ENCODE peak calls at places on chromosomes 1 and 21, in eight cellular contexts. M, O, N, K, A, F, V and E are unnamed samples.

GRCh38 chr1:95197616-95198252 is 36.3 kb upstream of the RWDD3 start:
- DNase-seq in M (peak; percentile 9), O (peak; percentile 66), N (no peak), K (no peak), A (no peak), F (no peak), V (no peak), E (no peak)

GRCh38 chr1:111406325-111406768 is 21.2 kb downstream of the OVGP1 start:
- DNase-seq in M (peak; percentile 44), O (no peak), N (peak; percentile 46), K (no peak), A (no peak), F (no peak), V (no peak), E (no peak)

GRCh38 chr1:39779821-39780220 is 8.7 kb upstream of the OXCT2 start:
- DNase-seq in M (no peak), O (no peak), N (no peak), K (no peak), A (no peak), F (no peak), V (no peak), E (no peak)

GRCh38 chr1:234953655-234954420 is 174.8 kb downstream of the TOMM20 start:
- DNase-seq in M (no peak), O (no peak), N (no peak), K (no peak), A (no peak), F (no peak), V (no peak), E (no peak)

GRCh38 chr21:39156024-39156423 is 27.2 kb downstream of the PSMG1 start:
- DNase-seq in M (no peak), O (no peak), N (no peak), K (no peak), A (no peak), F (no peak), V (no peak), E (no peak)

GRCh38 chr1:925532-926421 is 2.1 kb downstream of the SAMD11 start:
- DNase-seq in M (no peak), O (peak; percentile 31), N (no peak), K (no peak), A (peak; percentile 66), F (no peak), V (no peak), E (no peak)

GRCh38 chr1:110187139-110187890 is 22.8 kb upstream of the KCNC4 start:
- DNase-seq in M (no peak), O (no peak), N (no peak), K (no peak), A (no peak), F (no peak), V (no peak), E (no peak)

GRCh38 chr1:203628185-203628996 is 1.8 kb downstream of the ATP2B4 start:
- DNase-seq in M (no peak), O (peak; percentile 65), N (no peak), K (no peak), A (peak; percentile 58), F (no peak), V (no peak), E (no peak)

GRCh38 chr1:154751690-154752089 is 118.4 kb downstream of the KCNN3 start:
- DNase-seq in M (no peak), O (peak; percentile 46), N (no peak), K (no peak), A (no peak), F (no peak), V (no peak), E (no peak)

GRCh38 chr1:162984699-162985098 is 84.5 kb upstream of the RGS4 start:
- DNase-seq in M (no peak), O (no peak), N (no peak), K (no peak), A (no peak), F (no peak), V (no peak), E (no peak)

GRCh38 chr1:52341861-52342260 is 24.1 kb downstream of the CC2D1B start:
- DNase-seq in M (no peak), O (no peak), N (no peak), K (no peak), A (no peak), F (no peak), V (no peak), E (no peak)

GRCh38 chr1:80892452-80892995 is 908.2 kb upstream of the ADGRL2 start:
- DNase-seq in M (no peak), O (no peak), N (no peak), K (no peak), A (no peak), F (no peak), V (no peak), E (no peak)

GRCh38 chr1:172351347-172351746 is 69.1 kb upstream of the C1orf105 start:
- DNase-seq in M (no peak), O (peak; percentile 14), N (no peak), K (no peak), A (no peak), F (no peak), V (no peak), E (no peak)

GRCh38 chr1:190949932-190950331 is 472.3 kb upstream of the BRINP3 start:
- DNase-seq in M (no peak), O (no peak), N (no peak), K (peak; percentile 43), A (no peak), F (no peak), V (no peak), E (no peak)

GRCh38 chr1:159591981-159592380 is 4.4 kb downstream of the APCS start:
- DNase-seq in M (no peak), O (no peak), N (no peak), K (no peak), A (no peak), F (no peak), V (no peak), E (no peak)

GRCh38 chr21:43929217-43929971 is 64.4 kb downstream of the AGPAT3 start:
- DNase-seq in M (no peak), O (no peak), N (no peak), K (no peak), A (no peak), F (no peak), V (no peak), E (no peak)

GRCh38 chr1:231193710-231194340 is 32.0 kb downstream of the TRIM67 start:
- DNase-seq in M (no peak), O (no peak), N (no peak), K (no peak), A (no peak), F (no peak), V (no peak), E (no peak)

GRCh38 chr1:233328661-233329498 is 1.4 kb downstream of the MAP3K21 start:
- DNase-seq in M (peak; percentile 43), O (peak; percentile 22), N (no peak), K (no peak), A (no peak), F (no peak), V (no peak), E (no peak)

GRCh38 chr1:232764458-232765231 is 40.6 kb upstream of the MAP10 start:
- DNase-seq in M (no peak), O (peak; percentile 74), N (no peak), K (no peak), A (no peak), F (no peak), V (no peak), E (no peak)

GRCh38 chr1:112172294-112172882 is 182.9 kb upstream of the KCND3 start:
- DNase-seq in M (peak; percentile 30), O (no peak), N (no peak), K (no peak), A (peak; percentile 80), F (no peak), V (no peak), E (no peak)

GRCh38 chr1:2962061-2962460 is 59.2 kb upstream of the ACTRT2 start:
- DNase-seq in M (no peak), O (no peak), N (no peak), K (no peak), A (no peak), F (no peak), V (no peak), E (no peak)

GRCh38 chr21:41706678-41707077 is 60.2 kb downstream of the RIPK4 start:
- DNase-seq in M (no peak), O (no peak), N (no peak), K (no peak), A (no peak), F (no peak), V (no peak), E (no peak)

GRCh38 chr1:24126023-24126671 is 14.2 kb upstream of the MYOM3 start:
- DNase-seq in M (no peak), O (no peak), N (no peak), K (no peak), A (no peak), F (no peak), V (no peak), E (no peak)

GRCh38 chr1:31957701-31958674 is 19.8 kb upstream of the PTP4A2 start:
- DNase-seq in M (no peak), O (no peak), N (no peak), K (no peak), A (no peak), F (no peak), V (no peak), E (no peak)

GRCh38 chr1:172208635-172209034 is 211.8 kb upstream of the C1orf105 start:
- DNase-seq in M (no peak), O (no peak), N (no peak), K (no peak), A (no peak), F (no peak), V (no peak), E (no peak)

GRCh38 chr1:37817481-37817880 is 9.5 kb upstream of the YRDC start:
- DNase-seq in M (no peak), O (no peak), N (no peak), K (no peak), A (no peak), F (peak; percentile 65), V (no peak), E (peak; percentile 13)

GRCh38 chr1:30795026-30795425 is 37.5 kb upstream of the LAPTM5 start:
- DNase-seq in M (no peak), O (peak; percentile 82), N (no peak), K (no peak), A (no peak), F (no peak), V (no peak), E (no peak)

GRCh38 chr21:44907966-44908364 is 12.7 kb downstream of the ITGB2 start:
- DNase-seq in M (no peak), O (no peak), N (no peak), K (no peak), A (no peak), F (no peak), V (no peak), E (no peak)

GRCh38 chr1:91736999-91737615 is 148.8 kb downstream of the TGFBR3 start:
- DNase-seq in M (peak; percentile 61), O (no peak), N (no peak), K (no peak), A (peak; percentile 6), F (no peak), V (no peak), E (no peak)

GRCh38 chr1:171762143-171762563 is 19.3 kb upstream of the METTL13 start:
- DNase-seq in M (no peak), O (no peak), N (no peak), K (no peak), A (no peak), F (no peak), V (no peak), E (no peak)

GRCh38 chr1:156476501-156477298 is 23.9 kb downstream of the MEF2D start:
- DNase-seq in M (peak; percentile 28), O (no peak), N (no peak), K (no peak), A (no peak), F (no peak), V (no peak), E (no peak)

GRCh38 chr1:84427520-84428188 is 29.4 kb downstream of the DNASE2B start:
- DNase-seq in M (peak; percentile 36), O (no peak), N (no peak), K (no peak), A (no peak), F (no peak), V (no peak), E (no peak)